ENCODE peak calls at places on chromosome 5, in four cellular contexts. X, H, I and S are unnamed samples.

GRCh38 chr5:151742870-151743294 is 15.5 kb downstream of the ATOX1 start:
- DNase-seq in X (peak; percentile 81), H (peak; percentile 39), I (no peak), S (peak; percentile 70)

GRCh38 chr5:138832218-138832617 is 42.9 kb downstream of the LRRTM2 start:
- DNase-seq in X (no peak), H (no peak), I (no peak), S (no peak)

GRCh38 chr5:158599132-158599531 is 500.6 kb downstream of the EBF1 start:
- DNase-seq in X (peak; percentile 67), H (no peak), I (no peak), S (no peak)

GRCh38 chr5:180233729-180234128 is 24.7 kb upstream of the RASGEF1C start:
- DNase-seq in X (no peak), H (no peak), I (no peak), S (no peak)

GRCh38 chr5:151870820-151871219 is 53.8 kb downstream of the GLRA1 start:
- DNase-seq in X (peak; percentile 97), H (no peak), I (no peak), S (no peak)

GRCh38 chr5:136058031-136058971 is 29.5 kb downstream of the TGFBI start:
- DNase-seq in X (peak; percentile 99), H (peak; percentile 74), I (no peak), S (no peak)

GRCh38 chr5:31119938-31120641 is 73.4 kb upstream of the CDH6 start:
- DNase-seq in X (no peak), H (no peak), I (no peak), S (no peak)

GRCh38 chr5:10762776-10763500 is 1.9 kb upstream of the DAP start:
- DNase-seq in X (no peak), H (no peak), I (no peak), S (no peak)

GRCh38 chr5:143205386-143205785 is 198.1 kb downstream of the NR3C1 start:
- DNase-seq in X (peak; percentile 94), H (no peak), I (no peak), S (no peak)

GRCh38 chr5:138337685-138338410 is at the start of gene FAM53C:
- DNase-seq in X (peak; percentile 93), H (peak; percentile 93), I (peak; percentile 98), S (peak; percentile 98)

GRCh38 chr5:129460951-129461815 is 1.1 kb downstream of the ADAMTS19 start:
- DNase-seq in X (peak; percentile 12), H (peak; percentile 45), I (peak; percentile 56), S (peak; percentile 83)

GRCh38 chr5:431711-432050 is 11.3 kb upstream of the EXOC3 start:
- DNase-seq in X (no peak), H (no peak), I (peak; percentile 29), S (no peak)

GRCh38 chr5:38069360-38069759 is 189.0 kb upstream of the EGFLAM start:
- DNase-seq in X (no peak), H (no peak), I (no peak), S (no peak)

GRCh38 chr5:167819406-167819805 is 472.0 kb upstream of the WWC1 start:
- DNase-seq in X (no peak), H (no peak), I (no peak), S (no peak)

GRCh38 chr5:139690385-139691274 is 42.5 kb downstream of the CXXC5 start:
- DNase-seq in X (peak; percentile 64), H (peak; percentile 68), I (no peak), S (no peak)

GRCh38 chr5:12636209-12636608 is 732.0 kb upstream of the CTNND2 start:
- DNase-seq in X (no peak), H (no peak), I (no peak), S (no peak)

GRCh38 chr5:141623197-141623596 is 4.4 kb upstream of the DIAPH1 start:
- DNase-seq in X (no peak), H (no peak), I (no peak), S (no peak)

GRCh38 chr5:51479840-51480239 is 96.6 kb downstream of the ISL1 start:
- DNase-seq in X (no peak), H (no peak), I (no peak), S (no peak)

GRCh38 chr5:16508730-16509531 is 43.3 kb upstream of the ZNF622 start:
- DNase-seq in X (peak; percentile 4), H (peak; percentile 70), I (no peak), S (peak; percentile 57)

GRCh38 chr5:170913573-170913972 is 51.8 kb downstream of the RANBP17 start:
- DNase-seq in X (no peak), H (no peak), I (no peak), S (no peak)

GRCh38 chr5:1402611-1403255 is 42.5 kb downstream of the SLC6A3 start:
- DNase-seq in X (no peak), H (peak; percentile 16), I (no peak), S (no peak)

GRCh38 chr5:94094793-94095441 is 353.5 kb upstream of the POU5F2 start:
- DNase-seq in X (peak; percentile 18), H (no peak), I (no peak), S (no peak)

GRCh38 chr5:53419247-53419646 is 61.2 kb upstream of the FST start:
- DNase-seq in X (peak; percentile 77), H (no peak), I (no peak), S (no peak)